ENCODE peak calls at places on chromosomes 6 and 20, in five cellular contexts. V is GM23248; Y is CD8-positive, alpha-beta memory T cell; H is body of pancreas; D is SJSA1. Q is an unnamed sample. For H3K27me3 and H3K4me1, the result is how much of the 10 kb centered on the place peaks cover.

GRCh38 chr6:24757610-24758009 is 17.1 kb upstream of the GMNN start:
- DNase-seq in V (no peak), Y (no peak), H (no peak), D (no peak), Q (no peak)

GRCh38 chr6:149329529-149329928 is 12.0 kb downstream of the TAB2 start:
- DNase-seq in V (no peak), Y (no peak), H (no peak), D (no peak), Q (no peak)

GRCh38 chr6:1584996-1585668 is 24.6 kb upstream of the FOXC1 start:
- DNase-seq in V (no peak), Y (no peak), H (no peak), D (peak), Q (no peak)

GRCh38 chr20:14622796-14623195 is 285.4 kb upstream of the FLRT3 start:
- DNase-seq in V (peak), Y (no peak), H (no peak), D (no peak), Q (peak)

GRCh38 chr6:76120302-76120701 is 47.8 kb upstream of the IMPG1 start:
- DNase-seq in V (no peak), Y (no peak), H (no peak), D (no peak), Q (no peak)

GRCh38 chr20:1186367-1186991 is 1.7 kb upstream of the TMEM74B start:
- DNase-seq in V (no peak), Y (no peak), H (no peak), D (no peak), Q (no peak)

GRCh38 chr6:52020961-52021570 is 66.3 kb downstream of the PKHD1 start:
- DNase-seq in V (peak), Y (no peak), H (no peak), D (no peak), Q (no peak)

GRCh38 chr6:3324262-3324942 is 65.7 kb downstream of the PSMG4 start:
- DNase-seq in V (peak), Y (no peak), H (no peak), D (peak), Q (no peak)

GRCh38 chr6:2853766-2854393 is 12.2 kb upstream of the SERPINB1 start:
- DNase-seq in V (peak), Y (peak), H (peak), D (peak), Q (no peak)

GRCh38 chr6:48389146-48390043 is 278.4 kb upstream of the PTCHD4 start:
- DNase-seq in V (no peak), Y (no peak), H (no peak), D (no peak), Q (no peak)

GRCh38 chr20:37542281-37542680 is 14.6 kb upstream of the BLCAP start:
- DNase-seq in V (no peak), Y (no peak), H (no peak), D (peak), Q (no peak)

GRCh38 chr6:13445005-13445743 is 42.2 kb downstream of the GFOD1 start:
- DNase-seq in V (no peak), Y (no peak), H (peak), D (no peak), Q (peak)

GRCh38 chr20:23270427-23270911 is 80.1 kb upstream of the NXT1 start:
- DNase-seq in V (peak), Y (no peak), H (no peak), D (peak), Q (no peak)

GRCh38 chr6:56525976-56526375 is 116.7 kb downstream of the DST start:
- DNase-seq in V (no peak), Y (no peak), H (no peak), D (no peak), Q (no peak)

DNA sequence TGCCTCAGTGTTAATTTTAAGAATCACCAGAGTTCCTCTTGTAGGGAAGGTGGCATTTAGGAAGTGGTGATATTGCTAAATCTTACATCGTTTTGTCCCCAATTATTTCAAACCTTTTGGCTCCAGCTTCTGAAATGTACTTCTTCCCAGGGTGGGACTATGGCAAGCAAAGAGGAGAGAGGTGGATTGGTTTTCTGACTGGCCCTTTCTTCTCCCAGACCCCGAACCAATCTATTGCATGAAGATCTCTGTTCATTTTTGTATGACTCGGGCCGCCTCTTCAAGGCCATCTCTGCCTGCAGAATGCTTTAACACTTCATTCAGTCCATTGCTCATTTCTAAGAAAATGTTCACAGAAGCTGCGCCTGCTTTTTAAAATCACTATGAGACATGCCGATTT is 1.6 kb downstream of the VGLL2 start:
- DNase-seq in V (no peak), Y (no peak), H (no peak), D (no peak), Q (no peak)
- H3K27me3 ChIP-seq in V (half or more), Y (under half), H (under half), D (under half), Q (half or more)

GRCh38 chr20:57470212-57470522 is 54.8 kb downstream of the CTCFL start:
- DNase-seq in V (no peak), Y (no peak), H (no peak), D (no peak), Q (no peak)
- H3K4me1 ChIP-seq in V (under half), Y (under half), H (under half), D (under half), Q (under half)

DNA sequence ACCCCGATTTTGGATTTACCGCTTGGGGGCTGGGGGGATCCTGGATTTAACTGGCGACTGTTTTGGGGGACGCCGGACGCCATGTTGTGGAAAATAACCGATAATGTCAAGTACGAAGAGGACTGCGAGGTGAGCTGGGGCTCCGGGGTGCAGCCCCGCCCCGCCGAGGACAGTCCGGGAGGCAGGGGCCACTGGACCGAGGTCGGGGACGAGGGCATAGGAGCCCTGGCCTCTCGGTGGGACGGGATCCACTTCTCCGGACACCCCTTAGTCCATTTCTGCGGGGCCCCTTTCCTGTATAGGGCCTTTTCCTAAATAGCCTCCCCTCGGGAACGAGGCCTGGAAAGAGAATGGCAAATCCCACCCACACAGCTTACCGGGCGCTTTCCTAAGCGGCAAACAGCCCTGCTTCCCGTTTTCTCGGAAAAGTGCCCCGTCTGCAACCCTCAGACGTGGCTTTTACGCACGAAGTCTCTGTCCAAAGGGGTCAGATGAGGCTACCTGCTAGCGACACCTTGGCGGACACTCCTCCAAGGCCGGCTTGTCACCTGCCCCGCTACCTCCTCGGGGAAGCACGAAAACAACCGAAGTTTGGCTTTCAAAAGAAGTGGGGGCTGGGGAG is 469 bp downstream of the TFAP2C start:
- DNase-seq in V (peak), Y (no peak), H (no peak), D (no peak), Q (no peak)
- H3K27me3 ChIP-seq in V (under half), Y (under half), H (under half), D (half or more), Q (half or more)

GRCh38 chr6:108651781-108652227 is 91.1 kb downstream of the FOXO3 start:
- DNase-seq in V (peak), Y (no peak), H (peak), D (no peak), Q (peak)

GRCh38 chr6:108650781-108651180 is 90.1 kb downstream of the FOXO3 start:
- DNase-seq in V (peak), Y (no peak), H (no peak), D (no peak), Q (no peak)

GRCh38 chr6:108652375-108652774 is 91.7 kb downstream of the FOXO3 start:
- DNase-seq in V (peak), Y (no peak), H (no peak), D (no peak), Q (no peak)

GRCh38 chr6:108651287-108651686 is 90.6 kb downstream of the FOXO3 start:
- DNase-seq in V (peak), Y (no peak), H (no peak), D (no peak), Q (no peak)

DNA sequence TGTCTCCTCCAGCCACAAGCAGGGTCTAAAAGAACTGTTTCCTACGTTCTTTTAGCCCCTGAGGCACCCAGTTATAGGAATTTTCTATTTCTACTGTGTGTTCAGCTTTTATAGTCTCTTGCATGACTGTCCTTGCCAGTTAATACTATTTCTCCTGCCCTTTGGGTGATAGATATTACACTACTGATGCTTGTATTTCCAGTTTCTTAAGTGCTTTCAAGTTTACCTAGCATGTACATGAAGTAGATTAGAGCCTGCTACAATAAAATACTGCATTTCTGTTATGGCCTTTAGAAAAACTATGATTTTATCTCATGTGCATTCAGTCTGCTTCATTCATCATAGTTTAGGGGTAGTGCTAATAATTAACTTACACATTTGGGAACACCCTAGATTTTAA is 89.6 kb downstream of the FOXO3 start:
- DNase-seq in V (no peak), Y (no peak), H (no peak), D (no peak), Q (no peak)
- H3K4me1 ChIP-seq in V (half or more), Y (under half), H (half or more), D (under half), Q (under half)

DNA sequence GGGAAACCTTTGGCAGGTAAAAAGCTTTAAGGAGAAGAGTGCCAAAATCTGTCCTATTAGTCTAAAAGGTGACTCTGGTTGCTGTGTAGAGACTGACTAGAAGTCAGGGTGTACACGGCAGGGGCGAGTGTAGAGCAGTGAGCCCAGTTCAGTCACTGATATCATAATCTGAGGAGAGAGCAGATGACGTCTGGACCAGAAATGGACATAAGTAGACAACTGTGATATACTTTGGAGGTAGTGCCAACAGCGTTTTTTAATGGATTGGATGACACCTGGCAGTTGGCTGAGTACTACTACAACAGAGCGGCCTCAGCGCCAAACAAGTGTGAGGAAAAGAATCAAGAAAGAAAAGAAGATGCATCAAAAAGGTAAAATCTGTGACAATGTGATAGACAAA is 76.0 kb downstream of the MAP7 start:
- DNase-seq in V (no peak), Y (no peak), H (no peak), D (no peak), Q (no peak)
- H3K27me3 ChIP-seq in V (under half), Y (under half), H (under half), D (under half), Q (under half)

GRCh38 chr6:133297657-133298056 is 56.5 kb downstream of the EYA4 start:
- DNase-seq in V (no peak), Y (no peak), H (no peak), D (no peak), Q (no peak)

GRCh38 chr6:133301739-133302138 is 60.6 kb downstream of the EYA4 start:
- DNase-seq in V (no peak), Y (no peak), H (no peak), D (no peak), Q (no peak)

GRCh38 chr6:133300896-133301295 is 59.7 kb downstream of the EYA4 start:
- DNase-seq in V (no peak), Y (no peak), H (no peak), D (no peak), Q (no peak)

GRCh38 chr6:133298801-133299200 is 57.6 kb downstream of the EYA4 start:
- DNase-seq in V (no peak), Y (no peak), H (no peak), D (no peak), Q (no peak)

DNA sequence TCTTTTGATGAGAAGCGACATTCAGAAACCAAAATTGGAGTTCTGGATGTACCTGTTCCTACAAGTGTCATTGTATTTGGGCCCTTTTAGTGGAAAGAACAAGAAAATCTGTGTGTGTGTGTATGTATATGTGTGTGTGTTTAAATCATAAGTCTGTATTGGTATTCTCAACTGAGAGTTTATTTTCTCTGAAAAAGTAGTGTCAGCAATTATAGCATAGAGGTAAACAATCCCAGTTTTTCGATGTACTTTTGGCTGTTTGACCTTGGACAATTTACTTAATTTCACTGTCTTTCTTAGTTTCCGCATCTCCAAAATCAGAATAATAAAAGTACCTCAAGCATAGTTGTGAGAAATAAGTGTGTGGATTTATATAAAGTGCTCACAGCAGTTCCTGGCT is 57.2 kb downstream of the EYA4 start:
- DNase-seq in V (no peak), Y (no peak), H (no peak), D (no peak), Q (no peak)
- H3K4me1 ChIP-seq in V (under half), Y (under half), H (under half), D (under half), Q (under half)

GRCh38 chr6:44400572-44400971 is 13.1 kb downstream of the CDC5L start:
- DNase-seq in V (no peak), Y (no peak), H (no peak), D (no peak), Q (no peak)
- H3K27me3 ChIP-seq in V (under half), Y (under half), H (under half), D (under half), Q (under half)

DNA sequence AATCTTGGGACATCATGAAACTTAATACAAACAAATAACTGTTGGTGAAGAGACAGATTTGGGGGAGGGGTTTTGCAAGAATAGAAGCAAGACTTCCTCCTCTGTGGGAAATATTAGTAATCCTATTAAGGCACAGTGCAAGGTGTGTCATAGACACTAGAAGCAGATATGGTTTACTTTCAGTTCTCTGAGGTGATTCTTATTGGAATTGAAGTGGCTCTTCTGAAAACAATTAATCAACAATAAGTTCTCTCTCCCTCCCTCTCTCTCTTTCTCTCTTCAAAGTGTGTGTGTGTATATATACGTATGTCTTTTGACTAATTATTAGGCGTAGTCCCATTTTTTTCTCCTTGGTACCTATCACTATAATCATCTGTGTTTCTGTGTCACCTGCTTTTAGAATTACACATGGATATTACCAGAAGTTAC is 99.8 kb downstream of the HIVEP2 start:
- DNase-seq in V (peak), Y (no peak), H (no peak), D (no peak), Q (no peak)
- H3K4me1 ChIP-seq in V (half or more), Y (half or more), H (under half), D (half or more), Q (under half)

GRCh38 chr20:63232235-63233060 is 3.3 kb upstream of the BIRC7 start:
- DNase-seq in V (peak), Y (no peak), H (no peak), D (peak), Q (no peak)
- H3K27me3 ChIP-seq in V (under half), Y (under half), H (under half), D (under half), Q (under half)

DNA sequence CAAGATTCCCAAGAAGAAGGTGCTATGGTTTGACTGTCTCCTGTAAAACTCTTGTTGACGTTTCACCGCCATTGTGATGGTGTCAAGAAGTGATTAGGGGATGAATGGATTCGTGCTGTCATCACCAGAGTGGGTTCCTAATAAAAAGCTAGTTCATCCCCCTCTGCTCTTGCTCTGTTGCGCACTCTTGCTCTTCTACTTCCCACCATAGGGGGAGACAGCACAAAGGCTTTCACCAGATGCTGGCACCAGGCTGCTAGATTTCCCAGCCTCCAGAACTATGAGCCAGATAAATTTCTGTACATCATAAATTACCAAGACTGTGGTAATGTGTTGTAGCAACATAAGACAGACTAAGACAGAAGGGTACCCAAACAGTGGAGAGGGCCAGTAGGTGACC is 21.6 kb upstream of the CCDC28A start:
- DNase-seq in V (no peak), Y (no peak), H (no peak), D (no peak), Q (no peak)
- H3K4me1 ChIP-seq in V (under half), Y (under half), H (under half), D (under half), Q (under half)